ENCODE peak calls at places on chromosome 7, in eight cellular contexts. M is bronchial epithelial cell, V is pancreas, T is type B pancreatic cell, X is fibroblast of mammary gland, Q is stomach, O is A549, Y is GM20000. E is an unnamed sample.
A peak's percentile ranks its signal among the peaks of the same experiment; 100 is the strongest.

GRCh38 chr7:41710838-41711237 is 7.9 kb upstream of the INHBA start:
- DNase-seq in O (no peak), Q (no peak), T (no peak), Y (no peak), M (no peak), V (no peak), X (no peak), E (no peak)

GRCh38 chr7:148662646-148663045 is 36.1 kb upstream of the CUL1 start:
- DNase-seq in V (no peak), M (no peak), O (no peak), Y (no peak), T (no peak), Q (no peak), X (no peak), E (no peak)

GRCh38 chr7:85232068-85232467 is 45.2 kb upstream of the SEMA3D start:
- DNase-seq in T (no peak), O (no peak), Q (no peak), M (no peak), V (no peak), X (no peak), Y (no peak), E (no peak)

GRCh38 chr7:80790877-80791276 is 128.0 kb downstream of the SEMA3C start:
- DNase-seq in T (no peak), Y (no peak), M (no peak), O (no peak), X (no peak), Q (no peak), V (no peak), E (no peak)

GRCh38 chr7:133552079-133552478 is 299.2 kb downstream of the EXOC4 start:
- DNase-seq in T (no peak), M (no peak), Y (no peak), Q (no peak), X (no peak), O (no peak), V (no peak), E (no peak)

GRCh38 chr7:46948776-46949175 is 633.1 kb downstream of the TNS3 start:
- DNase-seq in X (no peak), V (no peak), T (no peak), O (no peak), Y (no peak), M (no peak), Q (no peak), E (no peak)

GRCh38 chr7:44977304-44977858 is 1.4 kb downstream of the MYO1G start:
- DNase-seq in Y (peak; percentile 61), M (peak; percentile 27), Q (no peak), X (no peak), V (no peak), O (no peak), T (no peak), E (peak; percentile 79)

GRCh38 chr7:28298870-28299484 is 113.3 kb upstream of the CREB5 start:
- DNase-seq in O (peak; percentile 52), V (no peak), Y (no peak), X (peak; percentile 78), Q (no peak), T (no peak), M (peak; percentile 60), E (no peak)

GRCh38 chr7:30470783-30471182 is 7.8 kb downstream of the NOD1 start:
- DNase-seq in Y (no peak), X (peak; percentile 92), O (no peak), V (no peak), Q (no peak), T (peak; percentile 31), M (peak; percentile 66), E (no peak)

GRCh38 chr7:55177589-55178261 is 158.9 kb downstream of the EGFR start:
- DNase-seq in T (no peak), O (no peak), Y (no peak), V (no peak), M (no peak), Q (peak; percentile 70), X (no peak), E (no peak)

GRCh38 chr7:106418526-106418925 is 133.7 kb upstream of the NAMPT start:
- DNase-seq in M (peak; percentile 22), V (no peak), T (no peak), O (no peak), X (no peak), Q (no peak), Y (no peak), E (no peak)

GRCh38 chr7:47266799-47267198 is 315.1 kb downstream of the TNS3 start:
- DNase-seq in X (peak; percentile 25), O (no peak), Y (no peak), T (no peak), M (no peak), V (peak; percentile 67), Q (peak; percentile 78), E (no peak)

GRCh38 chr7:130256716-130257115 is 9.9 kb upstream of the CPA2 start:
- DNase-seq in X (no peak), O (no peak), M (no peak), V (no peak), T (no peak), Q (no peak), Y (no peak), E (no peak)
- TF ChIP-seq CTCF in X (no peak), O (no peak), M (no peak), V (no peak), T (no peak), Q (no peak), Y (no peak), E (no peak)

DNA sequence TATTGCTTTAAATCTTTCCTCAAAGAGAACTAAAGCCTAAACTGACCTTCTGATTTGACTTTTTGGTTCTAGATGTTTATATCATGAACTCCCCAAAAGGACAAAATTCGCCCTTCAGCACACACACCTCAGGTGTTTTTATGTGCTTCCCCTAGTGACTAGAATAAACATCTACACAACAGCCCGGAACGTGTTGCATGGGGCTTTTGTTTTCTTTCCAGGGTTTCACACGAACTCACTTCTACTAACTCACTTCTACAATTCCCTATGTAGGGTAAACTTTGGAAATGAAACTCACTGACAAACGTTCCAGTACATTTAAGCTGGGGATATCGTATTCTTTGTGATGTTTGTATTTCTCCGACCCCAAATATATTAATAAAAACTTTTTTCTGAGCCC is 1.4 kb downstream of the TRA2A start:
- DNase-seq in Q (no peak), T (peak; percentile 4), X (peak; percentile 44), V (no peak), O (peak; percentile 76), M (peak; percentile 54), Y (peak; percentile 50), E (peak; percentile 68)
- TF ChIP-seq CTCF in Q (no peak), T (peak; percentile 57), X (no peak), V (no peak), O (no peak), M (no peak), Y (no peak), E (no peak)

DNA sequence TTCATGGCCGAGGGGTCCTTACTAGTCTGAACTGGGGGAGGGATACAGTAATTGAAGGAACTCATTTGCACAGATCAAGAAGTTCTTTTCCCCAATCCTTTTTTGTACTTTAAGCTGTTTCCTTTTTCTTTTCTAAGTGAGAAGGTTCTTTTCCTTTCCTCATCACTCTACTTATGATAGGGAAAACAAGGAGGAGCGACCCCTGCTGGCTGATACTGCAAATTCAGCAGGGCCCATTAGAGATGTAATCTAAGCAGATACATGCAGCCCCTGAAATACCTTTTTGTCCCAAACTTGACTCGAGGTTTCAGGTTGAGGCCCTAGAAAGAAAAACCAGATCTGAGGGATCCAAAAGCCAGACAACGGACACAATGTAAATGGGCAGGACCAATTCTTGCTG is 305.5 kb downstream of the DNAJB9 start:
- DNase-seq in V (no peak), T (no peak), M (no peak), O (no peak), Q (no peak), Y (no peak), X (peak; percentile 15), E (no peak)
- TF ChIP-seq CTCF in V (no peak), T (peak; percentile 47), M (no peak), O (peak; percentile 13), Q (no peak), Y (peak; percentile 26), X (no peak), E (no peak)

GRCh38 chr7:99489235-99489634 is 10.8 kb downstream of the ZNF394 start:
- DNase-seq in M (no peak), Q (no peak), O (no peak), T (no peak), V (no peak), X (no peak), Y (no peak), E (no peak)
- TF ChIP-seq CTCF in M (no peak), Q (no peak), O (no peak), T (peak; percentile 21), V (no peak), X (no peak), Y (no peak), E (no peak)

GRCh38 chr7:129375221-129375938 is 58.9 kb upstream of the STRIP2 start:
- DNase-seq in O (no peak), X (no peak), M (no peak), Y (no peak), Q (no peak), V (no peak), T (no peak), E (no peak)

GRCh38 chr7:129381710-129382484 is 52.3 kb upstream of the STRIP2 start:
- DNase-seq in O (no peak), Y (no peak), Q (no peak), T (no peak), X (no peak), V (no peak), M (no peak), E (no peak)

GRCh38 chr7:129373651-129374428 is 60.4 kb upstream of the STRIP2 start:
- DNase-seq in O (no peak), Q (no peak), Y (no peak), M (no peak), T (no peak), V (no peak), X (no peak), E (no peak)

GRCh38 chr7:129376076-129376777 is 58.0 kb upstream of the STRIP2 start:
- DNase-seq in O (peak; percentile 65), T (no peak), V (no peak), X (peak; percentile 38), M (peak; percentile 61), Y (peak; percentile 40), Q (peak; percentile 61), E (peak; percentile 55)

GRCh38 chr7:129376778-129377700 is 57.2 kb upstream of the STRIP2 start:
- DNase-seq in M (peak; percentile 61), Y (peak; percentile 25), T (no peak), X (peak; percentile 55), Q (no peak), V (no peak), O (no peak), E (peak; percentile 37)
- TF ChIP-seq CTCF in M (no peak), Y (no peak), T (peak; percentile 20), X (no peak), Q (no peak), V (no peak), O (peak; percentile 19), E (peak; percentile 14)